ENCODE peak calls at places on chromosomes 4 and X, in nine cellular contexts. G is lower lobe of right lung; L is naive thymus-derived CD4-positive, alpha-beta T cell; F is GM23338; B is colonic mucosa; P is ovary; I is PC-3; T is aorta; A is adipocyte. S is an unnamed sample. For H3K4me1, the result is how much of the 10 kb centered on the place peaks cover.

GRCh38 chrX:13747836-13748235 is 13.3 kb downstream of the OFD1 start:
- DNase-seq in G (no peak), F (peak), B (peak), T (no peak), L (peak), I (peak), A (peak), P (no peak), S (no peak)

GRCh38 chrX:46994096-46994495 is 81.9 kb downstream of the JADE3 start:
- DNase-seq in L (no peak), F (no peak), B (no peak), G (no peak), I (no peak), A (peak), T (no peak), P (no peak), S (no peak)

GRCh38 chr4:84648863-84649647 is 66.1 kb downstream of the CDS1 start:
- DNase-seq in I (peak), F (no peak), G (no peak), T (no peak), P (no peak), L (no peak), B (peak), A (no peak), S (no peak)

GRCh38 chr4:186693159-186693815 is 30.4 kb downstream of the FAT1 start:
- DNase-seq in B (peak), P (peak), I (peak), L (no peak), G (peak), A (peak), F (no peak), T (peak), S (no peak)

GRCh38 chr4:1538096-1538410 is 131.8 kb upstream of the NKX1-1 start:
- DNase-seq in P (peak), L (no peak), F (no peak), T (no peak), G (peak), I (no peak), A (no peak), B (no peak), S (no peak)

GRCh38 chr4:158664806-158665205 is 6.9 kb downstream of the C4orf46 start:
- DNase-seq in L (no peak), I (no peak), G (no peak), B (no peak), T (no peak), P (no peak), A (no peak), F (no peak), S (no peak)

GRCh38 chr4:17326756-17327155 is 185.1 kb downstream of the QDPR start:
- DNase-seq in A (no peak), F (no peak), B (no peak), L (no peak), P (no peak), I (no peak), G (no peak), T (no peak), S (no peak)

GRCh38 chrX:74511704-74512103 is 90.4 kb downstream of the SLC16A2 start:
- DNase-seq in G (no peak), A (no peak), I (no peak), B (no peak), T (no peak), P (no peak), F (no peak), L (no peak), S (no peak)

GRCh38 chrX:37686348-37686736 is 751 bp downstream of the XK start:
- DNase-seq in I (no peak), G (no peak), F (no peak), B (no peak), P (no peak), L (no peak), T (no peak), A (no peak), S (no peak)

GRCh38 chrX:54807524-54808108 is at the start of gene MAGED2:
- DNase-seq in B (peak), P (peak), T (peak), L (peak), A (peak), I (peak), G (no peak), F (peak), S (peak)

GRCh38 chr4:153471691-153472080 is 5.5 kb downstream of the TMEM131L start:
- DNase-seq in G (no peak), T (no peak), I (no peak), P (no peak), B (no peak), A (no peak), L (peak), F (no peak), S (no peak)

GRCh38 chrX:123422875-123423274 is 238.8 kb downstream of the GRIA3 start:
- DNase-seq in G (no peak), T (no peak), B (peak), L (no peak), A (peak), P (no peak), F (peak), I (peak), S (no peak)

GRCh38 chr4:57100979-57101629 is 9.1 kb downstream of the IGFBP7 start:
- DNase-seq in P (no peak), G (no peak), A (peak), I (no peak), T (no peak), F (no peak), L (no peak), B (no peak), S (no peak)
- H3K4me1 ChIP-seq in P (under half), G (under half), A (half or more), I (under half), T (under half), F (under half), L (under half), B (under half), S (under half)

GRCh38 chrX:7084841-7085240 is 62.7 kb upstream of the STS start:
- DNase-seq in T (no peak), A (no peak), F (no peak), L (no peak), G (no peak), B (no peak), P (no peak), I (no peak), S (no peak)

GRCh38 chrX:7086384-7086783 is 61.1 kb upstream of the STS start:
- DNase-seq in L (no peak), F (no peak), G (no peak), P (no peak), I (no peak), B (no peak), A (no peak), T (no peak), S (no peak)

GRCh38 chrX:7083021-7083420 is 64.5 kb upstream of the STS start:
- DNase-seq in B (no peak), I (no peak), L (no peak), T (no peak), A (no peak), F (no peak), P (no peak), G (no peak), S (no peak)

GRCh38 chrX:7085879-7086278 is 61.6 kb upstream of the STS start:
- DNase-seq in A (no peak), P (no peak), G (no peak), L (no peak), I (no peak), T (no peak), B (no peak), F (no peak), S (no peak)

DNA sequence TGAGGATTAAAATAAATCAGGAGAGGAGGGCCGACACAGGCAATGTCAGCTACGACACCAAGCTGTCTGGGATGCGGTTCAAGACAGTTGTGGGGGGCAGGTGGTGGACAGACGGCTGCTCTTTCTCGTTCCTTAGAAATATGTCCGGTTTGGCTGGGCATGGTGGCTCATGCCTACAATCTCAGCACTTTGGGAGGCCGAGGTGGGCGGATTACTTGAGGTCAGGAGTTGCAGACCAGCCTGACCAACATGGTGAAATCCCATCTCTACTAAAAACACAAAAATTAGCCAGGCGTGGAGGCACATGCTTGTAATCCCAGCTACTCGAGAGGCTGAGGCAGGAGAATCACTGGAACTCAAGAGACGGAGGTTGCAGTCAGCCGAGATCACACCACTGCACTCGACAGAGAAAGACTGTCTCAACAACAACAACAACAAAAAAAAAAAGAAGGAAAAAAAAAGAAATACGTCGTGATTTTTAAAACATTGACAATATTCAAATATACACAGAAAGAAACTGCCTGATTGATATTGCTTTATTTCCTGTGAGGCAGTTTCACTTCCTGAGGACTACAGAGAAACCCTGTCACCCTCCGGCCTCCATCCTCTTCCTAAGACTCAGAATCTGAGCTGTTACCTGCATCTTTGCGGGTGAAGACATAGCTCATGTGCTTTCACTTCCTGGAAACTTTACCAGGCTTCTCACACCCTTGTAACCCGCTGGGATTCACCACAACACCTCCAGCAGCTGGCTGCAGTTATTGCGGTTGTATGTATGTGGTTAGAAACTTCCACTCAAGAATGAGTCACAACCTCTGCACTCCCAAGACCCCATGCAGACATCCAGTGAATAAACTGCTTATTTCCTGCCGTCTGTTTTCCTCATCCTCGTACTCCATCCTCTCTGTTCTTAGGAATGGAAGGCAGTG is 63.8 kb upstream of the STS start:
- DNase-seq in I (peak), F (no peak), A (peak), T (no peak), B (no peak), G (no peak), P (no peak), L (peak), S (no peak)
- H3K4me3 ChIP-seq in I (no peak), F (no peak), A (no peak), T (no peak), B (no peak), G (no peak), P (no peak), L (peak), S (no peak)

DNA sequence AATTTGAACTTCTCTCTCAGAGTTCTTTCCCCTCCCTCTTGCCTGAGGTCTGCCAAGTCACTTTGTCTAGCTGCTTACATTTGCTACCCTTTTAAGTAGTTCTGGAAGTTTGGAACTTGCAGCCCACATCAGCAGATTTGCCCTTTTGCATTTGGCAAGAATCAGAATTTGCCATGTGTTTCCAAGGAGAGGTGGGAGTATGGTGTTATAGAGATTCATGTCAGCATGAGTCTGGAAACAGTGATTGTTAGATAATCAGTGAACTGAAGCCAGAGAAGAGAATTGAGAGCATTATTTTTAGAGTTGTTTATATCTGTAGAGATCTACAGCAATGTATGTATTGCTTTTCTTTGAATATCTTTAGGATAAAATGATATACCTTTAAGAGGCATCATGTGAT is 52.1 kb downstream of the KLHL34 start:
- DNase-seq in P (no peak), T (no peak), A (no peak), I (no peak), F (no peak), G (no peak), B (no peak), L (no peak), S (no peak)
- H3K4me1 ChIP-seq in P (under half), T (under half), A (under half), I (under half), F (under half), G (under half), B (under half), L (under half), S (under half)

GRCh38 chr4:40843696-40844095 is 93.9 kb downstream of the NSUN7 start:
- DNase-seq in F (peak), T (no peak), A (no peak), I (no peak), G (no peak), B (peak), L (no peak), P (no peak), S (no peak)

GRCh38 chr4:40842725-40843401 is 93.1 kb downstream of the NSUN7 start:
- DNase-seq in A (no peak), F (no peak), G (no peak), I (no peak), T (no peak), L (no peak), P (no peak), B (no peak), S (no peak)

GRCh38 chr4:40842318-40842717 is 92.6 kb downstream of the NSUN7 start:
- DNase-seq in T (no peak), G (no peak), A (no peak), P (peak), F (no peak), L (no peak), B (no peak), I (no peak), S (no peak)

GRCh38 chr4:40845136-40845910 is 95.6 kb downstream of the NSUN7 start:
- DNase-seq in I (no peak), B (no peak), A (no peak), G (no peak), L (no peak), P (no peak), F (no peak), T (no peak), S (no peak)

DNA sequence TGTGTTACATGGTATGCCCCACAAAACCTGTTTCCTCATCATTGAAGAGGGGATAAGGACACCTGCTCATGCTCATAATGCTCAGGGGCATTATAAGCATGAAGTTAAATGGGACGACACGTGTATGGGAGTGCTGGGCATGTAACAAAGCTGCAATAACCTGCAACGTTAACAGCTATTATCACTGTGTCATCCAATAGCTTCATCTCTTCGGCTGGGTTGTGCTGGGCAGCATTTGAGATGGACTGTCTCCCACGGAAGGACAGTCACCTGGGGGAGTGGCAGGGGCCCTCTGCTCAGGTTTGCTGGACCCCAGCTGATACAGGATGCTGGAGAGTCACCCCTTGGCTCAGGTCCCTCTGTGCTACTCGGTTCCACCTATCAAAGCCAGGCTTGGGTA is 94.5 kb downstream of the NSUN7 start:
- DNase-seq in G (no peak), P (no peak), A (no peak), I (no peak), F (no peak), T (no peak), L (no peak), B (no peak), S (no peak)
- H3K4me3 ChIP-seq in G (no peak), P (no peak), A (no peak), I (no peak), F (no peak), T (no peak), L (no peak), B (no peak), S (no peak)

GRCh38 chrX:153968754-153969124 is 2.9 kb downstream of the HCFC1 start:
- DNase-seq in T (no peak), A (peak), I (peak), F (peak), L (peak), P (no peak), G (no peak), B (no peak), S (no peak)
- H3K4me1 ChIP-seq in T (under half), A (under half), I (under half), F (under half), L (under half), P (under half), G (under half), B (under half), S (under half)

DNA sequence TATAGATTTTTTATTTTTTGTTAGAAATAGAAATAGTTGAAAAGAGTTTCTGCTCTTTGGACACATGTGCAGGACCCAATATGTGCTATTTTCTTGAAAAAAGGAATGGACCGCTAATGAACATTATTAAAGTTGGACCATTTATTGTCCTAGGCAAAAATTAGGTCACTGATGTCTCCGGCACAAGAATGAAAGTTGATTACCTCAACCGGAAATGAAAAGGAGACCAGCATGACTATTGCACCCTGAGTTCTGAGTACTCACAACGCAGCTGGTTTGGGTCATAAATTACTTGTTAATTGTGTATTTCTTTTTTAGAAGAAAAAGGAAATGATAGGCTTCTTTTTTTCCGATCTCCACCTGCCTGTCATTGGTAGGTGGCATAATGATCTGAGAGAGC is 232.6 kb downstream of the ARHGAP24 start:
- DNase-seq in P (no peak), B (no peak), T (no peak), L (no peak), F (no peak), A (no peak), G (no peak), I (no peak), S (no peak)
- H3K4me3 ChIP-seq in P (no peak), B (no peak), T (no peak), L (no peak), F (no peak), A (no peak), G (no peak), I (no peak), S (no peak)

S was measured in uterus.